ENCODE peak calls at places on chromosomes 2 and 18, in seven cellular contexts. One of them, this sample, is unnamed.

GRCh38 chr2:149004836-149005235 is 33.7 kb upstream of the LYPD6B start:
- DNase-seq in GM12878: no peak
- DNase-seq in GM12891: no peak
- DNase-seq in SK-N-SH: no peak
- DNase-seq in HepG2: no peak
- DNase-seq in K562: no peak
- DNase-seq in H1: no peak
- DNase-seq in this sample: no peak

GRCh38 chr2:55138546-55139288 is 88.5 kb upstream of the RTN4 start:
- DNase-seq in HepG2: no peak
- DNase-seq in SK-N-SH: no peak
- DNase-seq in H1: no peak
- DNase-seq in K562: no peak
- DNase-seq in GM12878: no peak
- DNase-seq in GM12891: no peak
- DNase-seq in this sample: no peak

GRCh38 chr2:188333751-188334524 is 42.3 kb downstream of the GULP1 start:
- DNase-seq in GM12891: no peak
- DNase-seq in K562: no peak
- DNase-seq in HepG2: no peak
- DNase-seq in SK-N-SH: no peak
- DNase-seq in GM12878: no peak
- DNase-seq in H1: no peak
- DNase-seq in this sample: no peak

GRCh38 chr2:20596973-20597867 is 53.7 kb downstream of the HS1BP3 start:
- DNase-seq in GM12878: no peak
- DNase-seq in H1: no peak
- DNase-seq in SK-N-SH: no peak
- DNase-seq in GM12891: no peak
- DNase-seq in HepG2: peak; percentile 100
- DNase-seq in K562: no peak
- DNase-seq in this sample: no peak

GRCh38 chr2:84959045-84959493 is 11.9 kb upstream of the KCMF1 start:
- DNase-seq in GM12891: no peak
- DNase-seq in GM12878: no peak
- DNase-seq in SK-N-SH: no peak
- DNase-seq in HepG2: no peak
- DNase-seq in H1: no peak
- DNase-seq in K562: no peak
- DNase-seq in this sample: no peak

GRCh38 chr2:96861074-96861473 is 3.3 kb upstream of the ANKRD39 start:
- DNase-seq in SK-N-SH: no peak
- DNase-seq in K562: no peak
- DNase-seq in HepG2: no peak
- DNase-seq in GM12891: no peak
- DNase-seq in H1: peak; percentile 45
- DNase-seq in GM12878: no peak
- DNase-seq in this sample: no peak

GRCh38 chr18:8314123-8314522 is 295.1 kb upstream of the RAB12 start:
- DNase-seq in GM12891: no peak
- DNase-seq in H1: no peak
- DNase-seq in K562: peak; percentile 24
- DNase-seq in HepG2: no peak
- DNase-seq in GM12878: no peak
- DNase-seq in SK-N-SH: no peak
- DNase-seq in this sample: no peak

GRCh38 chr18:8322486-8322885 is 286.8 kb upstream of the RAB12 start:
- DNase-seq in GM12878: no peak
- DNase-seq in GM12891: no peak
- DNase-seq in H1: no peak
- DNase-seq in K562: no peak
- DNase-seq in HepG2: no peak
- DNase-seq in SK-N-SH: no peak
- DNase-seq in this sample: no peak

GRCh38 chr2:44348385-44348784 is 12.9 kb downstream of the PREPL start:
- DNase-seq in H1: no peak
- DNase-seq in HepG2: no peak
- DNase-seq in GM12891: no peak
- DNase-seq in SK-N-SH: no peak
- DNase-seq in GM12878: no peak
- DNase-seq in K562: no peak
- DNase-seq in this sample: no peak

GRCh38 chr2:110735366-110735765 is 3.0 kb downstream of the ACOXL start:
- DNase-seq in SK-N-SH: no peak
- DNase-seq in HepG2: no peak
- DNase-seq in K562: no peak
- DNase-seq in H1: no peak
- DNase-seq in GM12878: no peak
- DNase-seq in GM12891: no peak
- DNase-seq in this sample: no peak

GRCh38 chr2:158753561-158754302 is 41.4 kb upstream of the DAPL1 start:
- DNase-seq in GM12891: peak; percentile 20
- DNase-seq in SK-N-SH: peak; percentile 71
- DNase-seq in H1: peak; percentile 56
- DNase-seq in GM12878: no peak
- DNase-seq in HepG2: peak; percentile 62
- DNase-seq in K562: peak; percentile 84
- DNase-seq in this sample: peak; percentile 22

GRCh38 chr2:1233280-1233679 is 180.0 kb upstream of the TPO start:
- DNase-seq in SK-N-SH: peak; percentile 58
- DNase-seq in GM12878: no peak
- DNase-seq in HepG2: no peak
- DNase-seq in H1: no peak
- DNase-seq in GM12891: no peak
- DNase-seq in K562: no peak
- DNase-seq in this sample: no peak

GRCh38 chr2:1227289-1227900 is 185.9 kb upstream of the TPO start:
- DNase-seq in HepG2: no peak
- DNase-seq in GM12891: no peak
- DNase-seq in GM12878: no peak
- DNase-seq in SK-N-SH: no peak
- DNase-seq in H1: no peak
- DNase-seq in K562: no peak
- DNase-seq in this sample: no peak

GRCh38 chr2:1234731-1235308 is 178.4 kb upstream of the TPO start:
- DNase-seq in HepG2: no peak
- DNase-seq in GM12891: no peak
- DNase-seq in SK-N-SH: no peak
- DNase-seq in GM12878: no peak
- DNase-seq in H1: no peak
- DNase-seq in K562: no peak
- DNase-seq in this sample: no peak

GRCh38 chr2:1230155-1230893 is 182.9 kb upstream of the TPO start:
- DNase-seq in H1: no peak
- DNase-seq in GM12878: no peak
- DNase-seq in HepG2: no peak
- DNase-seq in SK-N-SH: no peak
- DNase-seq in K562: no peak
- DNase-seq in GM12891: no peak
- DNase-seq in this sample: no peak

DNA sequence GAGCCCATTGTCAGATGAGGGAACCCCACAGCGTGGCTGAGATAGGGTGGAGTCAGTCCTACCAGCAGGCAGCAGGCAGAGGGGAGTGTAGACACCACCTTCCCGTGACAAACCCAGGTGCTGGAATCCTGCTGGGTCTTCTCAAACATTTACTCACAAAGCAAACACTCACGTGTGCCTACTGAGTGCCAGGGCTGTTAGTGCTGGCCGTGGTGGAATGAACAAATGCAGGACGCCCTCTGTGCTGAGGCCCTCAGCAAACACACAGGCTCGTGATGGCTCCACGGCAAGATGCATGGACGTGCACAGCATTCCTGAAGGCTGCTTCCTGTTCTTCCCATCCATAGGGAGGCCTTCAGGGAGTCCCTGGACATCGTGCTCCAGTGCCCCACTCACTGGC is 181.6 kb upstream of the TPO start:
- DNase-seq in HepG2: peak; percentile 9
- DNase-seq in GM12891: no peak
- DNase-seq in H1: no peak
- DNase-seq in K562: no peak
- DNase-seq in SK-N-SH: no peak
- DNase-seq in GM12878: no peak
- DNase-seq in this sample: no peak
- TF ChIP-seq TAF1 in HepG2: no peak
- TF ChIP-seq TAF1 in GM12891: no peak
- TF ChIP-seq TAF1 in H1: no peak
- TF ChIP-seq TAF1 in K562: no peak
- TF ChIP-seq TAF1 in SK-N-SH: no peak
- TF ChIP-seq TAF1 in GM12878: no peak
- TF ChIP-seq TAF1 in this sample: no peak

DNA sequence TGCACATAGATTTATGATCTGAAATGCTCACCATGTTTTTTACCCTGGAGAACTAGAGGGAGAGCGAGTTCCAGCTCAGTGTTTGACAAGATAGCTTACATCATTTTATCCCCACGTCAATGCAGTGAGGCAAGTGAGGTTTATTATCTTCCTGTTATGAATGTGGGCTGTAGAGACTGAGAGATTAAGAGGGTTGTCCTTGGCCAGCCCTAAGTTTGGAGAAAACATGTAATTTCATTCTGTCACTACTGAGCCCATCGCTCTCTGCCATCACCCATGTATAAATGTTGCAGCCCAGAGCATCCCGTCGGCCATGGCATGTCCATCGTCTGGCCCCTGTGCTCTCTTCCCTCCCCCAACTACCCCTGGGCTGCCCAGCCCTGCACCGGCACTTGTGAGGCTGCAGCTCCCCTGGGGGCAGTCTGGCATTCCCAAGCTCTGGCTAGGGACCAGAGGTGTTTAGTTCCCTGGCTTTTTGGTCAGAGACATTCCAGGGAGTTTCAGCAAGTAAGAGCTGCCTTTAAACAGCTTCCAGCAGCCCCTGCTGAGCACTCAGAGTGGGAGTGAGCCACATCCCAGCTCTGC is 136.7 kb downstream of the ANTXR1 start:
- DNase-seq in HepG2: no peak
- DNase-seq in SK-N-SH: peak; percentile 44
- DNase-seq in GM12891: no peak
- DNase-seq in K562: no peak
- DNase-seq in GM12878: no peak
- DNase-seq in H1: peak; percentile 60
- DNase-seq in this sample: no peak
- TF ChIP-seq POLR2AphosphoS5 in HepG2: no peak
- TF ChIP-seq POLR2AphosphoS5 in SK-N-SH: no peak
- TF ChIP-seq POLR2AphosphoS5 in GM12891: no peak
- TF ChIP-seq POLR2AphosphoS5 in K562: no peak
- TF ChIP-seq POLR2AphosphoS5 in GM12878: no peak
- TF ChIP-seq POLR2AphosphoS5 in H1: no peak
- TF ChIP-seq POLR2AphosphoS5 in this sample: no peak

DNA sequence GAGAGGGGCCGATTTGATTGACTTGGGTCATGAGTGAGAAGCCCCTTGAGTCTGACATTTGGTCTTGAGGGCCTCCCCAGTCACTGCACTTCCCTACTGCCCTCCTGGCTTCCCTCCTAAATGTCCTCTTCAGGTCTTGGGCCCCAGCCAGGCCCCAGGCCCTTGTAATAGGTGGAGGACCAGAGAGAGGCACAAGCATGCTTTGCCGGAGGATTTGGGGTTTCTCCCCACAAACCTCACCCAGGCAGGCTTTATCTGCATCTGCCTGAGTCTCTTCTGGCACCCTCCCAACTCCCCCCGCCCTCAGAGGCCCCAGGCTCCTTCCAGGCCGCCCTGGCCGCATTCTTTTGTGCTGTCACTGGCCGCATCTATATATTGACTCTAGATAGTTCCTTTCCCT is 270.7 kb downstream of the HAUS1 start:
- DNase-seq in HepG2: no peak
- DNase-seq in K562: peak; percentile 22
- DNase-seq in SK-N-SH: peak; percentile 56
- DNase-seq in H1: no peak
- DNase-seq in GM12878: no peak
- DNase-seq in GM12891: no peak
- DNase-seq in this sample: no peak
- TF ChIP-seq TAF1 in HepG2: no peak
- TF ChIP-seq TAF1 in K562: no peak
- TF ChIP-seq TAF1 in SK-N-SH: no peak
- TF ChIP-seq TAF1 in H1: no peak
- TF ChIP-seq TAF1 in GM12878: no peak
- TF ChIP-seq TAF1 in GM12891: no peak
- TF ChIP-seq TAF1 in this sample: no peak

GRCh38 chr2:11940799-11941198 is 194.4 kb downstream of the LPIN1 start:
- DNase-seq in HepG2: no peak
- DNase-seq in H1: no peak
- DNase-seq in GM12891: no peak
- DNase-seq in SK-N-SH: no peak
- DNase-seq in GM12878: no peak
- DNase-seq in K562: peak; percentile 54
- DNase-seq in this sample: no peak

GRCh38 chr2:11939523-11939922 is 193.1 kb downstream of the LPIN1 start:
- DNase-seq in GM12878: no peak
- DNase-seq in SK-N-SH: no peak
- DNase-seq in K562: no peak
- DNase-seq in H1: no peak
- DNase-seq in GM12891: no peak
- DNase-seq in HepG2: no peak
- DNase-seq in this sample: no peak

GRCh38 chr2:11940121-11940743 is 193.8 kb downstream of the LPIN1 start:
- DNase-seq in K562: peak; percentile 54
- DNase-seq in GM12878: no peak
- DNase-seq in H1: no peak
- DNase-seq in HepG2: no peak
- DNase-seq in GM12891: no peak
- DNase-seq in SK-N-SH: no peak
- DNase-seq in this sample: no peak

GRCh38 chr2:11936761-11937160 is 190.3 kb downstream of the LPIN1 start:
- DNase-seq in H1: no peak
- DNase-seq in SK-N-SH: no peak
- DNase-seq in K562: no peak
- DNase-seq in GM12891: no peak
- DNase-seq in GM12878: no peak
- DNase-seq in HepG2: no peak
- DNase-seq in this sample: no peak

GRCh38 chr2:11938196-11938595 is 191.8 kb downstream of the LPIN1 start:
- DNase-seq in SK-N-SH: no peak
- DNase-seq in GM12891: no peak
- DNase-seq in H1: no peak
- DNase-seq in GM12878: no peak
- DNase-seq in HepG2: no peak
- DNase-seq in K562: no peak
- DNase-seq in this sample: no peak
- TF ChIP-seq POLR2AphosphoS5 in SK-N-SH: no peak
- TF ChIP-seq POLR2AphosphoS5 in GM12891: no peak
- TF ChIP-seq POLR2AphosphoS5 in H1: no peak
- TF ChIP-seq POLR2AphosphoS5 in GM12878: no peak
- TF ChIP-seq POLR2AphosphoS5 in HepG2: no peak
- TF ChIP-seq POLR2AphosphoS5 in K562: no peak
- TF ChIP-seq POLR2AphosphoS5 in this sample: no peak

This sample was measured in GM12892.